ENCODE peak calls at places on chromosome 16, in six cellular contexts. P is cardiac fibroblast, U is type B pancreatic cell, J is lung, L is natural killer cell, I is left ventricle myocardium inferior. S is an unnamed sample.

GRCh38 chr16:27230562-27230991 is 27.3 kb downstream of the KDM8 start:
- DNase-seq in U (no peak), I (no peak), L (peak), J (no peak), P (no peak), S (no peak)

GRCh38 chr16:424623-425081 is 797 bp upstream of the RAB11FIP3 start:
- DNase-seq in U (no peak), P (no peak), I (peak), L (no peak), J (peak), S (no peak)

GRCh38 chr16:12489362-12489761 is 314.3 kb downstream of the CPPED1 start:
- DNase-seq in I (no peak), L (no peak), P (no peak), U (no peak), J (no peak), S (no peak)

GRCh38 chr16:8962393-8963009 is 1.2 kb downstream of the USP7 start:
- DNase-seq in J (peak), U (no peak), P (no peak), I (no peak), L (peak), S (no peak)

GRCh38 chr16:3047387-3047720 is 993 bp downstream of the MMP25 start:
- DNase-seq in P (no peak), I (no peak), J (no peak), L (no peak), U (no peak), S (no peak)

GRCh38 chr16:83470406-83470805 is 337.4 kb upstream of the HSBP1 start:
- DNase-seq in I (no peak), U (no peak), J (no peak), P (peak), L (no peak), S (no peak)

GRCh38 chr16:27690604-27691003 is 140.7 kb downstream of the KATNIP start:
- DNase-seq in J (no peak), L (no peak), I (no peak), P (peak), U (no peak), S (no peak)

GRCh38 chr16:22235839-22236745 is 30.0 kb downstream of the EEF2K start:
- DNase-seq in J (no peak), L (no peak), P (peak), I (peak), U (no peak), S (no peak)

GRCh38 chr16:53198933-53199332 is 144.1 kb downstream of the CHD9 start:
- DNase-seq in P (no peak), U (no peak), J (no peak), L (no peak), I (no peak), S (no peak)

GRCh38 chr16:51670527-51670926 is 519.5 kb upstream of the SALL1 start:
- DNase-seq in J (no peak), L (no peak), I (no peak), U (no peak), P (no peak), S (no peak)

GRCh38 chr16:67393790-67394270 is 532 bp upstream of the TPPP3 start:
- DNase-seq in J (no peak), U (no peak), P (no peak), I (no peak), L (no peak), S (no peak)

GRCh38 chr16:1121009-1121408 is 25.0 kb upstream of the C1QTNF8 start:
- DNase-seq in U (no peak), P (no peak), I (no peak), L (no peak), J (no peak), S (no peak)

GRCh38 chr16:47970291-47970931 is 185.4 kb downstream of the ABCC12 start:
- DNase-seq in U (no peak), I (no peak), P (peak), J (no peak), L (no peak), S (peak)

GRCh38 chr16:23504453-23505179 is 5.7 kb downstream of the GGA2 start:
- DNase-seq in I (no peak), U (no peak), L (peak), J (peak), P (peak), S (no peak)
- TF ChIP-seq CTCF in I (no peak), U (no peak), L (no peak), J (no peak), P (no peak), S (peak)

DNA sequence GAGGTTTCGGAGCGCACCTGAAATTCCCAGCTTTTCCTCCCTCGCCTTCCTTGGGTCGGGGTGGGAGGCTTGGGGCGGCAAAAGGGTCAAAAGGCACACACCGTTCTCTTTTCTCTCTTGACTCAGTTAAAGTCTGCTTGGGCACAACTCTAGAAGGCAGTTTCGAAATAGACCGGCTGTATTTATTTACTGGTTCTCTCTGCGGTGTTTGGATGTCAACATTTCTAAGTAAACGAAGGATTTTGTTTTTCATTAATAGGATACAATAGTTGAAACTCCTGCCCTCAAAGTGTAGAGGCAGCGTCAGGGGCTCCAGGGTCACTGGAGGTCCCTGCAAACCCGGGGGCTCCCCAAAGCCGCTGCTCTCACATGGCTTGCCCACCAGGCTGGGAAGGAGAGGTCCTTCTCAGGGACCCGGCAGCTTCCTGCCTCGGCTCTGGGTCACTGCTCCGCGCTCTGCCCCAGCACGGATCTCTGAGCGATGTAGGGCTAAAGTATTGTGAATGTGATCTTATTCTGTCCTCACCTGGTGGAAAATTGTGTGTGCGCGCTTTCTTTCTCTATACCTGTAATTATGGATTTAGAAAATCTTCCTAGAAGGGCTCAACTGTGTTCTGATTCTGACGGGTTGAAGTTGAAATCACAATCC is 952 bp downstream of the BMERB1 start:
- DNase-seq in P (peak), L (no peak), U (no peak), J (no peak), I (no peak), S (no peak)
- TF ChIP-seq CTCF in P (no peak), L (no peak), U (no peak), J (no peak), I (no peak), S (no peak)

DNA sequence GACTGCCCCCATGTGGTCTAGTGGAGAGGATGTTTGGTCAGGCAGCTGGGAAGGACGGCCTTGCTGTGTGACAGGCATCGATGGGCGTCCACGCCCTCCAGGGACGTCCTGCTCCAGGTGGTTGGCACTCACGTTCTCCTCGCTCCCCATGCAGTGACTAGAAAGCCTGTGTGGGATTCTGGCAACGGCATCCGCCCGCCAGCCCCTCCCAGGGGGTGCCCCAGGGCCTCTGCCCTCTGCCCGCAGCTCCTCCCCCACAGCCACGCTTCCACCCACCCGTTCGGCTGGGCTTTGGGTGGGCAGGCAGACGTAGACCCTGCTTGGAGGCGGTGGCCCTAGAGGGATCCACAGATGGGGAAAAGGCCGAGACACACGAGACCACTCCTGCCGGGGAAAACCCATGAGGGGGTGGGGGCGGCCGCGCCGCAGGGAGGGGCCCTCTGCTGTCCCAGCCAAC is 4.7 kb upstream of the IL17C start:
- DNase-seq in P (peak), U (no peak), I (no peak), J (no peak), L (no peak), S (no peak)
- TF ChIP-seq CTCF in P (peak), U (peak), I (peak), J (no peak), L (no peak), S (no peak)

GRCh38 chr16:54633943-54634362 is 296.7 kb upstream of the IRX5 start:
- DNase-seq in I (no peak), L (no peak), P (peak), J (peak), U (no peak), S (no peak)
- TF ChIP-seq CTCF in I (peak), L (no peak), P (peak), J (no peak), U (peak), S (peak)

DNA sequence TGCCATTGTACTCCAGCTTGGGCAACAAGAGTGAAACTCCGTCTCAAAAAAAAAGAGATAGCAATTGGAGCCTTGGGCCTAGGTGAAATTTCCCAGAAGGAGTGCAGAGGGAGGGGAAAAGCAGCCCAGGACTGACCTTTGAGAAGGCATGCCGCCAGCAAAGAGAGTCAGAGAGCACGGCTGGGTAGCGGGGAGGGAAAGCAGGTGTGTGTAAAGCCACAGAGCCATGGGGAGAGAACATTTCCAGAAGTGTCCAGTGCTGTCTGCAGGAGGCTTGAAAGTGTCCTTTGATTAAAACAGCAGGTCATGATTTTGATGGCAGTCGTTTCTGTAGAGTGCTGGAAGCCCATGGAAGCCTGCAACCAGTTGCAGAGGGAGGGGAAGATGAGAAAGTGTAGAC is 8.1 kb downstream of the C16orf54 start:
- DNase-seq in P (no peak), U (no peak), I (no peak), J (no peak), L (no peak), S (no peak)
- TF ChIP-seq CTCF in P (no peak), U (no peak), I (no peak), J (no peak), L (no peak), S (no peak)

GRCh38 chr16:57723170-57723569 is 12.4 kb upstream of the KATNB1 start:
- DNase-seq in L (no peak), U (no peak), I (no peak), J (no peak), P (peak), S (no peak)
- TF ChIP-seq CTCF in L (no peak), U (peak), I (no peak), J (no peak), P (peak), S (peak)

DNA sequence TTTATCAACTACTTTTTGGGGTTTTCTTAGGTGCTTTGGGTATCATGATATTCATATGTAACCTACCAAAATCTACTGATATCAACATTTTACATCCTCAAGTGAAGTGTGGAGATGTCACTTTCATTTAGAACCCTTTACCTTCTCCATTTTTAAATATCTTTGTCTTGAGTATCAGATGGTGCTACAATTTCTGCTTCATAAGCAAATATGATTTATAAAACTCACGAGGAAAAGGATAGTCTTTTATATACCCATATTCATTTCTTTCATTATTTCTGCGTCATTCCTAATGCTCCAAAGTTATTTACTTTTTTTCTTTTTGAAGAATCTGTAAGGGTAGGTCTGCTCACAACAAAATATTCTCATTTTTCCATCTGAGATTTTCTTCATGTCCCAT is 991.7 kb downstream of the CDH11 start:
- DNase-seq in J (no peak), U (no peak), P (no peak), L (no peak), I (no peak), S (no peak)
- TF ChIP-seq CTCF in J (no peak), U (no peak), P (no peak), L (no peak), I (no peak), S (no peak)

GRCh38 chr16:72033437-72033836 is 20.9 kb upstream of the HP start:
- DNase-seq in L (no peak), U (no peak), I (no peak), J (no peak), P (no peak), S (no peak)
- TF ChIP-seq CTCF in L (no peak), U (no peak), I (no peak), J (no peak), P (no peak), S (no peak)

DNA sequence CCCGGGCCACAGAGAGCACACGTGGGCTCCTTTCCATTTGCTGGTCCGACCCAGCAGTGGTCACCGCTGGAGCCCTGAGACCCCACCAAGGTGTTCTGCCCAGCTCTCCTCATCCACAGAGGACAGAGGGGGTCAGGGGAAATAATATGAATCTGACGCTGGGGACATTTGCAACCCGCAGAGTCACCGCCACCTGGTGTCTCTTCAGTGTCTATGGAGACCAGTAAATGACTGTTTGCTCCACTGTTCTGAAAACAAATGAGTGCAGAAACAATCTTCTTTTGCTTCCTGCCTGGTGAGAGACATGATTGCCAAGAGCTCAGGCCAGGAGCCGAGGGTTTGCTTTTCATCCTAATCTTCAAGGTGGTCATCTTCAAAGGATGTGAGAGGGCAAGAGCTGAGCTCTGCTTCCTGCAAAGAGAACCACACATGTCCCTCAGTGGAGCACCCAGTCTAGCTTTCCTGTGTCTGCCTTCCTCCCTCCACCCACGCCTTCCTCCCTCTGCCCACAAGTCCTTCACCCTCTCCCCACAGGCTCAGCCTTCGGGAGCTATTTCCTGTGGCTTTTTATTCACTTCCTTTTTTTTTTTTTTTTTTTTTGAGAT is 14.7 kb upstream of the KLHDC4 start:
- DNase-seq in J (peak), L (no peak), I (peak), P (peak), U (no peak), S (no peak)
- TF ChIP-seq CTCF in J (no peak), L (no peak), I (no peak), P (no peak), U (no peak), S (no peak)